ENCODE peak calls at places on chromosomes 5 and 9, in four cellular contexts. B is hypothalamus, Y is NCI-H69, L is RPMI8226. J is an unnamed sample.

GRCh38 chr9:32969270-32969669 is 32.2 kb downstream of the APTX start:
- DNase-seq in B (no peak), Y (no peak), L (no peak), J (no peak)

GRCh38 chr5:95924720-95925119 is 36.9 kb downstream of the ELL2 start:
- DNase-seq in B (no peak), Y (peak; percentile 94), L (peak; percentile 87), J (peak; percentile 82)

GRCh38 chr9:15349892-15350761 is 43.1 kb upstream of the TTC39B start:
- DNase-seq in B (no peak), Y (peak; percentile 88), L (peak; percentile 91), J (peak; percentile 75)

GRCh38 chr9:94802795-94803194 is 76.3 kb downstream of the AOPEP start:
- DNase-seq in B (no peak), Y (no peak), L (no peak), J (no peak)

GRCh38 chr9:20988916-20989315 is 42.5 kb downstream of the HACD4 start:
- DNase-seq in B (no peak), Y (no peak), L (no peak), J (peak; percentile 33)

GRCh38 chr9:133075925-133076324 is 14.1 kb downstream of the CEL start:
- DNase-seq in B (no peak), Y (no peak), L (no peak), J (no peak)

GRCh38 chr5:132884548-132884947 is 11.1 kb downstream of the LEAP2 start:
- DNase-seq in B (no peak), Y (no peak), L (no peak), J (no peak)

GRCh38 chr9:118058227-118058626 is 354.0 kb downstream of the TLR4 start:
- DNase-seq in B (no peak), Y (peak; percentile 73), L (no peak), J (peak; percentile 47)

GRCh38 chr5:136028782-136029742 is at the start of gene TGFBI:
- DNase-seq in B (no peak), Y (peak; percentile 57), L (peak; percentile 57), J (peak; percentile 82)

GRCh38 chr5:54753034-54753433 is 232.4 kb downstream of the ESM1 start:
- DNase-seq in B (no peak), Y (no peak), L (peak; percentile 84), J (no peak)

GRCh38 chr9:118222375-118222774 is 518.2 kb downstream of the TLR4 start:
- DNase-seq in B (no peak), Y (peak; percentile 94), L (no peak), J (peak; percentile 56)

GRCh38 chr9:105205787-105206511 is 38.5 kb upstream of the SLC44A1 start:
- DNase-seq in B (no peak), Y (no peak), L (no peak), J (no peak)

GRCh38 chr9:117737721-117738226 is 33.6 kb downstream of the TLR4 start:
- DNase-seq in B (peak; percentile 30), Y (peak; percentile 37), L (no peak), J (no peak)

GRCh38 chr9:120032639-120033038 is 547.3 kb downstream of the CDK5RAP2 start:
- DNase-seq in B (no peak), Y (peak; percentile 53), L (peak; percentile 9), J (peak; percentile 45)

GRCh38 chr9:97387504-97387886 is 24.4 kb upstream of the TDRD7 start:
- DNase-seq in B (no peak), Y (peak; percentile 57), L (no peak), J (peak; percentile 59)

GRCh38 chr5:88140396-88140862 is 128.2 kb downstream of the TMEM161B start:
- DNase-seq in B (peak; percentile 17), Y (peak; percentile 97), L (peak; percentile 9), J (no peak)

GRCh38 chr5:135191084-135191826 is 157.2 kb upstream of the PITX1 start:
- DNase-seq in B (no peak), Y (peak; percentile 85), L (peak; percentile 79), J (peak; percentile 97)

GRCh38 chr9:96856363-96857286 is 2.3 kb upstream of the ZNF782 start:
- DNase-seq in B (peak; percentile 9), Y (peak; percentile 76), L (peak; percentile 57), J (peak; percentile 88)

GRCh38 chr9:129597355-129598088 is 23.4 kb downstream of the C9orf50 start:
- DNase-seq in B (no peak), Y (no peak), L (no peak), J (peak; percentile 86)